ENCODE peak calls at places on chromosomes 1 and 21, in eight cellular contexts. One of them, this sample, is unnamed.

GRCh38 chr1:58780586-58781452 is 3.0 kb downstream of the JUN start:
- DNase-seq in prostate gland: peak; percentile 36
- DNase-seq in ascending aorta: no peak
- DNase-seq in upper lobe of right lung: no peak
- DNase-seq in coronary artery: no peak
- DNase-seq in CD8-positive, alpha-beta T cell: no peak
- DNase-seq in Peyer's patch: no peak
- DNase-seq in adrenal gland: no peak
- DNase-seq in this sample: no peak

GRCh38 chr1:61097326-61097725 is 15.0 kb downstream of the NFIA start:
- DNase-seq in ascending aorta: no peak
- DNase-seq in prostate gland: no peak
- DNase-seq in upper lobe of right lung: no peak
- DNase-seq in coronary artery: no peak
- DNase-seq in Peyer's patch: no peak
- DNase-seq in adrenal gland: no peak
- DNase-seq in CD8-positive, alpha-beta T cell: no peak
- DNase-seq in this sample: no peak

GRCh38 chr1:21852282-21853129 is 40.4 kb downstream of the LDLRAD2 start:
- DNase-seq in Peyer's patch: peak; percentile 75
- DNase-seq in ascending aorta: no peak
- DNase-seq in prostate gland: no peak
- DNase-seq in coronary artery: no peak
- DNase-seq in CD8-positive, alpha-beta T cell: no peak
- DNase-seq in upper lobe of right lung: no peak
- DNase-seq in adrenal gland: no peak
- DNase-seq in this sample: no peak

GRCh38 chr1:203359010-203359571 is 8.2 kb upstream of the FMOD start:
- DNase-seq in Peyer's patch: no peak
- DNase-seq in ascending aorta: no peak
- DNase-seq in CD8-positive, alpha-beta T cell: no peak
- DNase-seq in upper lobe of right lung: no peak
- DNase-seq in coronary artery: no peak
- DNase-seq in prostate gland: no peak
- DNase-seq in adrenal gland: peak; percentile 62
- DNase-seq in this sample: no peak

GRCh38 chr1:45327644-45328515 is 1.2 kb downstream of the HPDL start:
- DNase-seq in adrenal gland: no peak
- DNase-seq in coronary artery: no peak
- DNase-seq in Peyer's patch: no peak
- DNase-seq in prostate gland: no peak
- DNase-seq in upper lobe of right lung: no peak
- DNase-seq in ascending aorta: no peak
- DNase-seq in CD8-positive, alpha-beta T cell: no peak
- DNase-seq in this sample: no peak

GRCh38 chr1:19846338-19846737 is 31.3 kb upstream of the RNF186 start:
- DNase-seq in coronary artery: no peak
- DNase-seq in prostate gland: no peak
- DNase-seq in Peyer's patch: no peak
- DNase-seq in ascending aorta: no peak
- DNase-seq in adrenal gland: no peak
- DNase-seq in CD8-positive, alpha-beta T cell: no peak
- DNase-seq in upper lobe of right lung: no peak
- DNase-seq in this sample: no peak

GRCh38 chr1:228781161-228781771 is 46.0 kb downstream of the RHOU start:
- DNase-seq in prostate gland: no peak
- DNase-seq in ascending aorta: no peak
- DNase-seq in coronary artery: no peak
- DNase-seq in Peyer's patch: no peak
- DNase-seq in adrenal gland: no peak
- DNase-seq in CD8-positive, alpha-beta T cell: no peak
- DNase-seq in upper lobe of right lung: no peak
- DNase-seq in this sample: no peak

GRCh38 chr1:29256979-29257804 is 20.9 kb downstream of the PTPRU start:
- DNase-seq in Peyer's patch: no peak
- DNase-seq in CD8-positive, alpha-beta T cell: no peak
- DNase-seq in upper lobe of right lung: peak; percentile 64
- DNase-seq in prostate gland: no peak
- DNase-seq in coronary artery: no peak
- DNase-seq in ascending aorta: no peak
- DNase-seq in adrenal gland: no peak
- DNase-seq in this sample: no peak

GRCh38 chr21:16588433-16588860 is 858.7 kb downstream of the USP25 start:
- DNase-seq in prostate gland: peak; percentile 51
- DNase-seq in upper lobe of right lung: peak; percentile 63
- DNase-seq in coronary artery: peak; percentile 76
- DNase-seq in CD8-positive, alpha-beta T cell: no peak
- DNase-seq in ascending aorta: peak; percentile 20
- DNase-seq in adrenal gland: peak; percentile 93
- DNase-seq in Peyer's patch: no peak
- DNase-seq in this sample: peak; percentile 64

GRCh38 chr1:245277276-245277675 is 122.5 kb downstream of the KIF26B start:
- DNase-seq in Peyer's patch: no peak
- DNase-seq in adrenal gland: no peak
- DNase-seq in ascending aorta: no peak
- DNase-seq in prostate gland: no peak
- DNase-seq in CD8-positive, alpha-beta T cell: no peak
- DNase-seq in coronary artery: no peak
- DNase-seq in upper lobe of right lung: no peak
- DNase-seq in this sample: no peak

GRCh38 chr21:35528109-35529042 is 479.3 kb upstream of the RUNX1 start:
- DNase-seq in adrenal gland: no peak
- DNase-seq in ascending aorta: no peak
- DNase-seq in upper lobe of right lung: peak; percentile 62
- DNase-seq in Peyer's patch: peak; percentile 78
- DNase-seq in coronary artery: no peak
- DNase-seq in CD8-positive, alpha-beta T cell: peak; percentile 75
- DNase-seq in prostate gland: no peak
- DNase-seq in this sample: no peak

GRCh38 chr1:28143496-28144202 is 32.8 kb downstream of the PTAFR start:
- DNase-seq in adrenal gland: no peak
- DNase-seq in CD8-positive, alpha-beta T cell: no peak
- DNase-seq in coronary artery: no peak
- DNase-seq in prostate gland: no peak
- DNase-seq in Peyer's patch: no peak
- DNase-seq in upper lobe of right lung: no peak
- DNase-seq in ascending aorta: no peak
- DNase-seq in this sample: no peak

GRCh38 chr1:160951443-160952128 is 3.0 kb downstream of the ITLN2 start:
- DNase-seq in adrenal gland: peak; percentile 82
- DNase-seq in Peyer's patch: peak; percentile 59
- DNase-seq in prostate gland: peak; percentile 68
- DNase-seq in coronary artery: no peak
- DNase-seq in ascending aorta: no peak
- DNase-seq in upper lobe of right lung: peak; percentile 78
- DNase-seq in CD8-positive, alpha-beta T cell: peak; percentile 82
- DNase-seq in this sample: peak; percentile 36

DNA sequence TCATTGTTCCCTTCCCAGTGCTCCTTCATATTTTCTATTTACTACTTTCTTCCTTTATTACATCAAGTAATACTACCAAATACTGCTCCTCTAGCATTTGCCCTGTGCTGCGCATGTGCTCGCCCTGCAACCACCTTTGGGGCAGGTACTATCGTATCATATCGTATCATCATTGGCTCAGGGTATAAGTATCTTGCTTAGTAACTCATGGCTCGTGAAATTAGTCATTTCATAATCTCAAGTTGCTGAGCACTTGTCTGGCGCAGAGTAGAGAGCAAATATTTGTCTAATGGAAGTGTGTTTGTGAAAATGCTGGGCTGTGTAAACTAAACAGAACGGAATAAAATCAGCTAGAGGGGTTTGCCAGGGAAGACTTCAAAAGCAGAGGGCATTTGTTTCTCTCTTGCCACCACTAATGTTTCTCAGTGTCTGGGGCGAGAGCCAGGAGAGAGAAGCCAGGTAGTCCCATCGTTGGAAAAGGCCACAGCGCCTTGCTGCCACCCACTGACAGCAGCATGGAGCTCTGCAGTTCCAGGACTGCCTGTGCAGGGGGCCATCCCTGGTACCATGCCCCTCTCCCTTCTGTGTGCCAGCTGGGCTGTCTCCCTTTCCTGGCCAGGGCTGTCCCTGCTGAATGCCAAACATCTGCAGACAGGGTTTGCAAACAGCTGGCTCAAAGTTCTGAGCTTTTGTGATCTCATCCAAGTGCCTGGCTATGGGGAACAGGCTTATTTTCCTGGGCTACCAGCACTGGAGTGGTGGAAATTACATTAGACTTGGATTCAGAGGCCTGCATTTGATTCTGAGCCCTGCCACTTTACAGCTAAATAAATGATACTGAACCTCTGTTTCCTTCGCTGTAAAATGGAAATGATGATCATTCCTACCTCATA is 19.9 kb upstream of the CPT2 start:
- DNase-seq in coronary artery: no peak
- DNase-seq in prostate gland: peak; percentile 78
- DNase-seq in Peyer's patch: no peak
- DNase-seq in CD8-positive, alpha-beta T cell: no peak
- DNase-seq in adrenal gland: no peak
- DNase-seq in ascending aorta: no peak
- DNase-seq in upper lobe of right lung: peak; percentile 77
- DNase-seq in this sample: no peak
- TF ChIP-seq CTCF in coronary artery: no peak
- TF ChIP-seq CTCF in prostate gland: peak; percentile 37
- TF ChIP-seq CTCF in Peyer's patch: no peak
- TF ChIP-seq CTCF in CD8-positive, alpha-beta T cell: no peak
- TF ChIP-seq CTCF in adrenal gland: no peak
- TF ChIP-seq CTCF in ascending aorta: no peak
- TF ChIP-seq CTCF in upper lobe of right lung: peak; percentile 30
- TF ChIP-seq CTCF in this sample: no peak

GRCh38 chr1:155285063-155285462 is 7.8 kb downstream of the HCN3 start:
- DNase-seq in coronary artery: no peak
- DNase-seq in ascending aorta: no peak
- DNase-seq in upper lobe of right lung: no peak
- DNase-seq in prostate gland: no peak
- DNase-seq in CD8-positive, alpha-beta T cell: no peak
- DNase-seq in Peyer's patch: no peak
- DNase-seq in adrenal gland: no peak
- DNase-seq in this sample: no peak
- TF ChIP-seq CTCF in coronary artery: no peak
- TF ChIP-seq CTCF in ascending aorta: no peak
- TF ChIP-seq CTCF in upper lobe of right lung: no peak
- TF ChIP-seq CTCF in prostate gland: no peak
- TF ChIP-seq CTCF in CD8-positive, alpha-beta T cell: no peak
- TF ChIP-seq CTCF in Peyer's patch: no peak
- TF ChIP-seq CTCF in adrenal gland: no peak
- TF ChIP-seq CTCF in this sample: no peak

GRCh38 chr1:162230096-162230495 is 146.6 kb downstream of the SPATA46 start:
- DNase-seq in coronary artery: no peak
- DNase-seq in adrenal gland: peak; percentile 57
- DNase-seq in CD8-positive, alpha-beta T cell: no peak
- DNase-seq in prostate gland: peak; percentile 39
- DNase-seq in Peyer's patch: no peak
- DNase-seq in upper lobe of right lung: no peak
- DNase-seq in ascending aorta: no peak
- DNase-seq in this sample: no peak
- TF ChIP-seq CTCF in coronary artery: no peak
- TF ChIP-seq CTCF in adrenal gland: no peak
- TF ChIP-seq CTCF in CD8-positive, alpha-beta T cell: no peak
- TF ChIP-seq CTCF in prostate gland: peak; percentile 11
- TF ChIP-seq CTCF in Peyer's patch: peak; percentile 38
- TF ChIP-seq CTCF in upper lobe of right lung: peak; percentile 27
- TF ChIP-seq CTCF in ascending aorta: no peak
- TF ChIP-seq CTCF in this sample: no peak

GRCh38 chr1:164662462-164662861 is 103.5 kb downstream of the PBX1 start:
- DNase-seq in CD8-positive, alpha-beta T cell: no peak
- DNase-seq in adrenal gland: no peak
- DNase-seq in upper lobe of right lung: no peak
- DNase-seq in Peyer's patch: no peak
- DNase-seq in coronary artery: no peak
- DNase-seq in prostate gland: no peak
- DNase-seq in ascending aorta: no peak
- DNase-seq in this sample: no peak
- TF ChIP-seq CTCF in CD8-positive, alpha-beta T cell: no peak
- TF ChIP-seq CTCF in adrenal gland: no peak
- TF ChIP-seq CTCF in upper lobe of right lung: no peak
- TF ChIP-seq CTCF in Peyer's patch: peak; percentile 27
- TF ChIP-seq CTCF in coronary artery: no peak
- TF ChIP-seq CTCF in prostate gland: no peak
- TF ChIP-seq CTCF in ascending aorta: no peak
- TF ChIP-seq CTCF in this sample: no peak

GRCh38 chr1:210239295-210240155 is 6.9 kb downstream of the SERTAD4 start:
- DNase-seq in prostate gland: no peak
- DNase-seq in upper lobe of right lung: no peak
- DNase-seq in coronary artery: no peak
- DNase-seq in adrenal gland: peak; percentile 59
- DNase-seq in Peyer's patch: no peak
- DNase-seq in ascending aorta: no peak
- DNase-seq in CD8-positive, alpha-beta T cell: no peak
- DNase-seq in this sample: no peak
- TF ChIP-seq CTCF in prostate gland: no peak
- TF ChIP-seq CTCF in upper lobe of right lung: peak; percentile 61
- TF ChIP-seq CTCF in coronary artery: no peak
- TF ChIP-seq CTCF in adrenal gland: peak; percentile 28
- TF ChIP-seq CTCF in Peyer's patch: peak; percentile 39
- TF ChIP-seq CTCF in ascending aorta: peak; percentile 40
- TF ChIP-seq CTCF in CD8-positive, alpha-beta T cell: no peak
- TF ChIP-seq CTCF in this sample: no peak

GRCh38 chr1:168987330-168987729 is 119.2 kb upstream of the ATP1B1 start:
- DNase-seq in prostate gland: no peak
- DNase-seq in adrenal gland: no peak
- DNase-seq in coronary artery: no peak
- DNase-seq in upper lobe of right lung: no peak
- DNase-seq in CD8-positive, alpha-beta T cell: no peak
- DNase-seq in ascending aorta: no peak
- DNase-seq in Peyer's patch: no peak
- DNase-seq in this sample: no peak
- TF ChIP-seq CTCF in prostate gland: no peak
- TF ChIP-seq CTCF in adrenal gland: no peak
- TF ChIP-seq CTCF in coronary artery: no peak
- TF ChIP-seq CTCF in upper lobe of right lung: no peak
- TF ChIP-seq CTCF in CD8-positive, alpha-beta T cell: no peak
- TF ChIP-seq CTCF in ascending aorta: no peak
- TF ChIP-seq CTCF in Peyer's patch: no peak
- TF ChIP-seq CTCF in this sample: no peak

DNA sequence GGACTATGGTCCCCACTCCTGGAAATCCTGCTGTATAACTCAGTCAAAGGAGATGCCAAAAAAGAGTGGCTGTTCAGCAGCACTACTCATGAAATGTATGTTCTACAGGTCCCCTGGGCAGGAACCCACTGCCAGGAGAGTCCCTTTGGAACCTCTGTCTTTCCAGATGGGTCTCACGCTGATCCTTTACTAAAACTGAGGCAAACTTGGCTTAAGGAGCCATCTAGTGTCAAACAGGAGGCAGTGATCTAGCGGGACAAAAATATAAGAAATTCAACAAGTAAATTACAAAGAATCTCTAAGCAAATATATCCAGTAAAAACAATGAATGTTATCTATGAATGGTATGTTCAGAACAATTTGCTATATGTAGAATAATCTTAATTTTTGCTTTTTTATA is 80.5 kb upstream of the PRMT6 start:
- DNase-seq in ascending aorta: no peak
- DNase-seq in adrenal gland: no peak
- DNase-seq in Peyer's patch: no peak
- DNase-seq in upper lobe of right lung: no peak
- DNase-seq in CD8-positive, alpha-beta T cell: no peak
- DNase-seq in prostate gland: no peak
- DNase-seq in coronary artery: no peak
- DNase-seq in this sample: no peak
- TF ChIP-seq CTCF in ascending aorta: no peak
- TF ChIP-seq CTCF in adrenal gland: no peak
- TF ChIP-seq CTCF in Peyer's patch: no peak
- TF ChIP-seq CTCF in upper lobe of right lung: no peak
- TF ChIP-seq CTCF in CD8-positive, alpha-beta T cell: no peak
- TF ChIP-seq CTCF in prostate gland: no peak
- TF ChIP-seq CTCF in coronary artery: no peak
- TF ChIP-seq CTCF in this sample: no peak

This sample was measured in omental fat pad.